ENCODE peak calls at places on chromosome 17, in five cellular contexts. One of them, this sample, is unnamed.

GRCh38 chr17:83192161-83192788 is 112.9 kb downstream of the METRNL start:
- DNase-seq in H1: no peak
- DNase-seq in A549: no peak
- DNase-seq in HepG2: no peak
- DNase-seq in K562: no peak
- DNase-seq in this sample: peak; percentile 50

GRCh38 chr17:69763503-69763902 is 311.5 kb upstream of the KCNJ16 start:
- DNase-seq in H1: no peak
- DNase-seq in HepG2: no peak
- DNase-seq in K562: no peak
- DNase-seq in A549: no peak
- DNase-seq in this sample: peak; percentile 54

GRCh38 chr17:21167303-21167702 is 40.5 kb downstream of the DHRS7B start:
- DNase-seq in K562: no peak
- DNase-seq in HepG2: no peak
- DNase-seq in A549: no peak
- DNase-seq in H1: no peak
- DNase-seq in this sample: peak; percentile 5

GRCh38 chr17:8158267-8159031 is 4.3 kb downstream of the VAMP2 start:
- DNase-seq in H1: no peak
- DNase-seq in HepG2: peak; percentile 81
- DNase-seq in K562: peak; percentile 74
- DNase-seq in A549: peak; percentile 95
- DNase-seq in this sample: peak; percentile 87

GRCh38 chr17:65564793-65565192 is 3.3 kb upstream of the AXIN2 start:
- DNase-seq in A549: no peak
- DNase-seq in K562: no peak
- DNase-seq in H1: no peak
- DNase-seq in HepG2: peak; percentile 83
- DNase-seq in this sample: peak; percentile 40

GRCh38 chr17:77247048-77247541 is 106.3 kb downstream of the SEC14L1 start:
- DNase-seq in HepG2: peak; percentile 67
- DNase-seq in K562: peak; percentile 89
- DNase-seq in H1: peak; percentile 51
- DNase-seq in A549: peak; percentile 76
- DNase-seq in this sample: peak; percentile 59

GRCh38 chr17:8747731-8748130 is 3.1 kb upstream of the CCDC42 start:
- DNase-seq in HepG2: no peak
- DNase-seq in K562: no peak
- DNase-seq in A549: no peak
- DNase-seq in H1: no peak
- DNase-seq in this sample: no peak

GRCh38 chr17:41394254-41395016 is 3.0 kb downstream of the KRT31 start:
- DNase-seq in HepG2: no peak
- DNase-seq in H1: no peak
- DNase-seq in K562: no peak
- DNase-seq in A549: no peak
- DNase-seq in this sample: peak; percentile 23

GRCh38 chr17:2710075-2710803 is 1.3 kb downstream of the CLUH start:
- DNase-seq in HepG2: no peak
- DNase-seq in A549: no peak
- DNase-seq in K562: no peak
- DNase-seq in H1: no peak
- DNase-seq in this sample: no peak

GRCh38 chr17:75102385-75102821 is 7.4 kb upstream of the ARMC7 start:
- DNase-seq in A549: no peak
- DNase-seq in K562: no peak
- DNase-seq in HepG2: no peak
- DNase-seq in H1: no peak
- DNase-seq in this sample: no peak

GRCh38 chr17:65696739-65697394 is 135.4 kb upstream of the AXIN2 start:
- DNase-seq in H1: no peak
- DNase-seq in HepG2: no peak
- DNase-seq in A549: no peak
- DNase-seq in K562: no peak
- DNase-seq in this sample: peak; percentile 65

GRCh38 chr17:64385187-64386083 is 5.2 kb downstream of the PECAM1 start:
- DNase-seq in H1: no peak
- DNase-seq in A549: peak; percentile 63
- DNase-seq in HepG2: peak; percentile 96
- DNase-seq in K562: peak; percentile 78
- DNase-seq in this sample: peak; percentile 88

GRCh38 chr17:70050931-70051330 is 24.1 kb upstream of the KCNJ16 start:
- DNase-seq in H1: no peak
- DNase-seq in K562: no peak
- DNase-seq in A549: no peak
- DNase-seq in HepG2: no peak
- DNase-seq in this sample: no peak

GRCh38 chr17:78999056-78999768 is 10.4 kb downstream of the CANT1 start:
- DNase-seq in K562: no peak
- DNase-seq in HepG2: no peak
- DNase-seq in A549: no peak
- DNase-seq in H1: no peak
- DNase-seq in this sample: no peak

GRCh38 chr17:46822388-46822921 is 4.0 kb upstream of the WNT3 start:
- DNase-seq in A549: no peak
- DNase-seq in HepG2: no peak
- DNase-seq in H1: no peak
- DNase-seq in K562: peak; percentile 72
- DNase-seq in this sample: no peak

GRCh38 chr17:41678907-41679739 is 9.6 kb upstream of the EIF1 start:
- DNase-seq in K562: peak; percentile 81
- DNase-seq in A549: peak; percentile 80
- DNase-seq in HepG2: no peak
- DNase-seq in H1: no peak
- DNase-seq in this sample: peak; percentile 28

GRCh38 chr17:51439395-51440229 is 179.3 kb downstream of the UTP18 start:
- DNase-seq in A549: no peak
- DNase-seq in H1: no peak
- DNase-seq in K562: no peak
- DNase-seq in HepG2: no peak
- DNase-seq in this sample: no peak

GRCh38 chr17:28228109-28228840 is 90.7 kb upstream of the TMEM97 start:
- DNase-seq in HepG2: no peak
- DNase-seq in A549: peak; percentile 55
- DNase-seq in H1: no peak
- DNase-seq in K562: no peak
- DNase-seq in this sample: no peak

GRCh38 chr17:8121531-8122390 is 2.1 kb downstream of the HES7 start:
- DNase-seq in K562: peak; percentile 71
- DNase-seq in A549: peak; percentile 92
- DNase-seq in HepG2: no peak
- DNase-seq in H1: no peak
- DNase-seq in this sample: peak; percentile 55

GRCh38 chr17:5838661-5839300 is 231.4 kb upstream of the WSCD1 start:
- DNase-seq in A549: no peak
- DNase-seq in H1: no peak
- DNase-seq in HepG2: no peak
- DNase-seq in K562: no peak
- DNase-seq in this sample: no peak

GRCh38 chr17:37089998-37090397 is 141.2 kb downstream of the AATF start:
- DNase-seq in K562: no peak
- DNase-seq in HepG2: no peak
- DNase-seq in A549: no peak
- DNase-seq in H1: no peak
- DNase-seq in this sample: no peak

GRCh38 chr17:69450131-69450530 is 35.6 kb downstream of the MAP2K6 start:
- DNase-seq in K562: no peak
- DNase-seq in A549: no peak
- DNase-seq in HepG2: no peak
- DNase-seq in H1: no peak
- DNase-seq in this sample: no peak

GRCh38 chr17:82273327-82274133 is at the start of gene CSNK1D:
- DNase-seq in K562: peak; percentile 95
- DNase-seq in HepG2: peak; percentile 85
- DNase-seq in A549: peak; percentile 90
- DNase-seq in H1: no peak
- DNase-seq in this sample: peak; percentile 74

GRCh38 chr17:47288531-47289116 is 35.0 kb downstream of the ITGB3 start:
- DNase-seq in H1: no peak
- DNase-seq in K562: peak; percentile 91
- DNase-seq in HepG2: no peak
- DNase-seq in A549: peak; percentile 22
- DNase-seq in this sample: peak; percentile 69

GRCh38 chr17:64411999-64412771 is 21.5 kb upstream of the PECAM1 start:
- DNase-seq in A549: no peak
- DNase-seq in H1: peak; percentile 59
- DNase-seq in HepG2: no peak
- DNase-seq in K562: no peak
- DNase-seq in this sample: no peak

GRCh38 chr17:21081967-21082366 is 39.2 kb upstream of the USP22 start:
- DNase-seq in HepG2: no peak
- DNase-seq in A549: peak; percentile 57
- DNase-seq in K562: peak; percentile 66
- DNase-seq in H1: no peak
- DNase-seq in this sample: no peak

GRCh38 chr17:57927048-57927723 is 28.0 kb downstream of the CUEDC1 start:
- DNase-seq in HepG2: no peak
- DNase-seq in A549: no peak
- DNase-seq in H1: no peak
- DNase-seq in K562: no peak
- DNase-seq in this sample: peak; percentile 82

GRCh38 chr17:7561589-7562207 is at the start of gene SENP3:
- DNase-seq in A549: peak; percentile 94
- DNase-seq in K562: peak; percentile 95
- DNase-seq in HepG2: peak; percentile 77
- DNase-seq in H1: no peak
- DNase-seq in this sample: peak; percentile 88

GRCh38 chr17:13120864-13121263 is 103.0 kb upstream of the ELAC2 start:
- DNase-seq in K562: no peak
- DNase-seq in A549: no peak
- DNase-seq in H1: no peak
- DNase-seq in HepG2: no peak
- DNase-seq in this sample: no peak
- TF ChIP-seq MAFK in K562: no peak
- TF ChIP-seq MAFK in A549: no peak
- TF ChIP-seq MAFK in H1: no peak
- TF ChIP-seq MAFK in HepG2: no peak
- TF ChIP-seq MAFK in this sample: no peak

DNA sequence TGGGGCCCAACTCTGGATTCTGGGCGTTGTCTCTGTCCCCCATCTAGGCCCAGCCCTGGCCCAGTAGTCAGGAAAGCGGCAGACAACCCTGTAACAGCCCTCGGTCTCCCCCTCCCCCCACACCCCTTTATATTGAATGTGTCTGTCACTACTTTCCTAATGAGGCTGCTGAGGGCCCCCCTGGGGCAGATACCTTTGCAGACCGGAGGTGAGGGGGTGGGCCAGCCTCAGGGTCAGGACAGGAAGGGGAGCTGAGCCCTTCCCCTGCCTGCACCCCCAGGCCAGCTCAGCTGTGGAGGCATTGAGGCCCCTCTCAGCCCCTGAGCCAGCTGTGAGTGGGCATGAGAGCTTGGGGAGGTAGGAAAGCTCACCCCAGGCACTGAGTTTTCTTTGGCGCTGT is 17.1 kb downstream of the RAI1 start:
- DNase-seq in K562: no peak
- DNase-seq in H1: no peak
- DNase-seq in HepG2: no peak
- DNase-seq in A549: no peak
- DNase-seq in this sample: no peak
- H3K4me1 ChIP-seq in K562: peaks cover 45% of the 10 kb centered on the region
- H3K4me1 ChIP-seq in H1: peaks cover 36% of the 10 kb centered on the region
- H3K4me1 ChIP-seq in HepG2: peaks cover 53% of the 10 kb centered on the region
- H3K4me1 ChIP-seq in A549: peaks cover 72% of the 10 kb centered on the region
- H3K4me1 ChIP-seq in this sample: peaks cover 78% of the 10 kb centered on the region

GRCh38 chr17:720706-721539 is 6.3 kb upstream of the VPS53 start:
- DNase-seq in A549: no peak
- DNase-seq in K562: no peak
- DNase-seq in H1: no peak
- DNase-seq in HepG2: no peak
- DNase-seq in this sample: no peak
- TF ChIP-seq POLR2A in A549: no peak
- TF ChIP-seq POLR2A in K562: no peak
- TF ChIP-seq POLR2A in H1: no peak
- TF ChIP-seq POLR2A in HepG2: no peak
- TF ChIP-seq POLR2A in this sample: no peak

GRCh38 chr17:73156166-73156840 is 8.5 kb upstream of the SSTR2 start:
- DNase-seq in H1: no peak
- DNase-seq in K562: peak; percentile 80
- DNase-seq in HepG2: peak; percentile 70
- DNase-seq in A549: peak; percentile 66
- DNase-seq in this sample: peak; percentile 68
- TF ChIP-seq MAFK in H1: no peak
- TF ChIP-seq MAFK in K562: no peak
- TF ChIP-seq MAFK in HepG2: peak; percentile 7
- TF ChIP-seq MAFK in A549: no peak
- TF ChIP-seq MAFK in this sample: no peak

GRCh38 chr17:63308272-63308671 is 137.8 kb downstream of the CYB561 start:
- DNase-seq in H1: no peak
- DNase-seq in HepG2: no peak
- DNase-seq in A549: no peak
- DNase-seq in K562: no peak
- DNase-seq in this sample: no peak

GRCh38 chr17:63309021-63309420 is 137.1 kb downstream of the CYB561 start:
- DNase-seq in A549: peak; percentile 13
- DNase-seq in K562: no peak
- DNase-seq in H1: no peak
- DNase-seq in HepG2: no peak
- DNase-seq in this sample: peak; percentile 45

GRCh38 chr17:63306855-63307254 is 139.3 kb downstream of the CYB561 start:
- DNase-seq in HepG2: no peak
- DNase-seq in A549: no peak
- DNase-seq in K562: no peak
- DNase-seq in H1: no peak
- DNase-seq in this sample: no peak

GRCh38 chr17:63304704-63305261 is 141.3 kb downstream of the CYB561 start:
- DNase-seq in K562: no peak
- DNase-seq in HepG2: no peak
- DNase-seq in A549: no peak
- DNase-seq in H1: no peak
- DNase-seq in this sample: no peak

DNA sequence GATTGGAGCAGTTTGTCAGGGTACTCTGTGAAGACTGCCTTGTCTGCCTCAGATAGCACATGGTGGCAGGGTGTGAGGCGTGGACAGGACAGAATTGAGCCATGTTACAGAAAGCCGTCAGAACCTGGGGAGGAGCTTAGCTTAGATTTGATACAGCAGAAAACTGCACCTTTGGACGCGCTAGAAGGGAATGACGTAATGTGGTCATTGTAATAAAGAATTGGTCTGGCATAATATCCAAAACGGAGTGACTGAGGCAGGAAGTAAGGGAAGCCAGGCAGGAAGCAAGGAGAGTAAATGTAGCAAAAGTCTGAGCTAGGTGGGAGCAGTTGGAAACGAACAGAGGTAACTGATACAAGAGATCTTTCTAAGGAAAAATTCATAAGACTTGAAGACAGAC is 140.2 kb downstream of the CYB561 start:
- DNase-seq in A549: no peak
- DNase-seq in K562: no peak
- DNase-seq in HepG2: no peak
- DNase-seq in H1: no peak
- DNase-seq in this sample: no peak
- H3K4me1 ChIP-seq in A549: peaks cover 8% of the 10 kb centered on the region
- H3K4me1 ChIP-seq in K562: no peaks in the 10 kb centered on the region
- H3K4me1 ChIP-seq in HepG2: no peaks in the 10 kb centered on the region
- H3K4me1 ChIP-seq in H1: no peaks in the 10 kb centered on the region
- H3K4me1 ChIP-seq in this sample: no peaks in the 10 kb centered on the region

GRCh38 chr17:45410144-45411091 is 22.3 kb downstream of the ARHGAP27 start:
- DNase-seq in K562: no peak
- DNase-seq in A549: no peak
- DNase-seq in H1: no peak
- DNase-seq in HepG2: no peak
- DNase-seq in this sample: no peak
- TF ChIP-seq POLR2A in K562: no peak
- TF ChIP-seq POLR2A in A549: no peak
- TF ChIP-seq POLR2A in H1: no peak
- TF ChIP-seq POLR2A in HepG2: no peak
- TF ChIP-seq POLR2A in this sample: no peak

This sample was measured in IMR-90.